ENCODE peak calls at places on chromosomes 16 and 17, in six cellular contexts. A is A549, S is tibial artery, D is GM23248, U is pancreas, I is left ventricle myocardium inferior. G is an unnamed sample.

GRCh38 chr17:13182854-13183253 is 165.0 kb upstream of the ELAC2 start:
- DNase-seq in A (no peak), S (no peak), D (no peak), U (no peak), I (no peak), G (no peak)

GRCh38 chr16:51556694-51557327 is 405.7 kb upstream of the SALL1 start:
- DNase-seq in A (peak; percentile 92), S (no peak), D (peak; percentile 94), U (no peak), I (no peak), G (no peak)

GRCh38 chr16:65333298-65333697 is 211.4 kb upstream of the CDH11 start:
- DNase-seq in A (no peak), S (no peak), D (no peak), U (no peak), I (no peak), G (no peak)

GRCh38 chr16:66477028-66477515 is 50.0 kb downstream of the BEAN1 start:
- DNase-seq in A (no peak), S (no peak), D (no peak), U (no peak), I (no peak), G (no peak)

GRCh38 chr16:30142672-30143346 is 19.8 kb upstream of the MAPK3 start:
- DNase-seq in A (peak; percentile 39), S (no peak), D (peak; percentile 5), U (no peak), I (no peak), G (no peak)

GRCh38 chr17:37147301-37147812 is 198.6 kb downstream of the AATF start:
- DNase-seq in A (peak; percentile 67), S (no peak), D (no peak), U (no peak), I (no peak), G (no peak)

GRCh38 chr17:46812624-46813318 is 5.7 kb downstream of the WNT3 start:
- DNase-seq in A (no peak), S (no peak), D (no peak), U (no peak), I (no peak), G (no peak)

GRCh38 chr17:21039839-21040575 is 2.8 kb downstream of the USP22 start:
- DNase-seq in A (peak; percentile 81), S (peak; percentile 66), D (peak; percentile 74), U (no peak), I (no peak), G (no peak)

GRCh38 chr17:50354198-50354597 is 8.3 kb downstream of the XYLT2 start:
- DNase-seq in A (no peak), S (peak; percentile 61), D (no peak), U (no peak), I (no peak), G (no peak)

GRCh38 chr17:72950236-72950931 is 142.1 kb downstream of the SLC39A11 start:
- DNase-seq in A (no peak), S (no peak), D (no peak), U (no peak), I (no peak), G (no peak)

GRCh38 chr17:36512641-36513040 is 22.0 kb downstream of the MYO19 start:
- DNase-seq in A (no peak), S (no peak), D (no peak), U (no peak), I (no peak), G (no peak)

GRCh38 chr16:12348733-12349704 is 372.5 kb downstream of the SNX29 start:
- DNase-seq in A (no peak), S (peak; percentile 34), D (no peak), U (no peak), I (no peak), G (no peak)

GRCh38 chr17:67425571-67426160 is 48.6 kb downstream of the PITPNC1 start:
- DNase-seq in A (no peak), S (no peak), D (no peak), U (no peak), I (no peak), G (no peak)

GRCh38 chr16:27642753-27643152 is 92.8 kb downstream of the KATNIP start:
- DNase-seq in A (peak; percentile 44), S (no peak), D (peak; percentile 42), U (no peak), I (no peak), G (no peak)

GRCh38 chr17:2058521-2059124 is 3.7 kb downstream of the HIC1 start:
- DNase-seq in A (peak; percentile 80), S (no peak), D (peak; percentile 50), U (peak; percentile 70), I (peak; percentile 85), G (peak; percentile 72)
- H3K4me1 ChIP-seq in A (peaks cover 5% of the 10 kb centered on the region), S (no peaks in the 10 kb centered on the region), D (peaks cover 21% of the 10 kb centered on the region), U (peaks cover 7% of the 10 kb centered on the region), I (peaks cover 94% of the 10 kb centered on the region), G (peaks cover 13% of the 10 kb centered on the region)

DNA sequence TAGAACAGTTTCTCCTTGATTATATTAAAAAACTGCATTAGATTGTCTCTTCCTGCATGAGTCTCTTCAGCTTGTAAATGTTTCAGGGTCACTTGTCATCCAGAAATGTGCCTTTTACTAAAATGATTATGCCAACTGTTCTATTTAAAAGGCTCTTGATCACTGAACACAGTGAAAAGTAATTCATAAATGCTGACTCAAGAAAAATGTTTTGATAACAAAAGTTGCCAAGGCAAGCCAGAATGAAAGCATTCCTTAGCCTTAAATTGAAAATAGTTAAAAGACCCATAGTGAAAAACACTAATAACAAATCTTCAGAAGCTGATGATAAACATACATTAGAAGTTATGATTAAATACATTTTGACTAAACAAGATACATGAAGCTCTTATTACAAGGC is 356.0 kb upstream of the KIF2B start:
- DNase-seq in A (no peak), S (no peak), D (no peak), U (no peak), I (no peak), G (no peak)
- H3K27ac ChIP-seq in A (no peak overlapping the region), S (no peak overlapping the region), D (no peak overlapping the region), U (no peak overlapping the region), I (no peak overlapping the region), G (no peak overlapping the region)

GRCh38 chr16:4370151-4370550 is 1.5 kb upstream of the VASN start:
- DNase-seq in A (no peak), S (peak; percentile 72), D (no peak), U (no peak), I (no peak), G (no peak)
- H3K4me1 ChIP-seq in A (peaks cover 48% of the 10 kb centered on the region), S (peaks cover 5% of the 10 kb centered on the region), D (peaks cover 30% of the 10 kb centered on the region), U (peaks cover 10% of the 10 kb centered on the region), I (peaks cover 65% of the 10 kb centered on the region), G (peaks cover 21% of the 10 kb centered on the region)

GRCh38 chr17:32928527-32929287 is 754 bp downstream of the TMEM98 start:
- DNase-seq in A (no peak), S (no peak), D (peak; percentile 57), U (no peak), I (no peak), G (no peak)
- H3K27ac ChIP-seq in A (peak overlapping the region; percentile 95), S (peak overlapping the region; percentile 83), D (peak overlapping the region; percentile 45), U (peak overlapping the region; percentile 74), I (peak overlapping the region; percentile 57), G (no peak overlapping the region)

GRCh38 chr17:1006054-1006453 is 9.1 kb downstream of the TIMM22 start:
- DNase-seq in A (no peak), S (no peak), D (no peak), U (peak; percentile 58), I (no peak), G (no peak)

GRCh38 chr17:1005361-1005946 is 8.5 kb downstream of the TIMM22 start:
- DNase-seq in A (no peak), S (peak; percentile 93), D (peak; percentile 38), U (peak; percentile 82), I (peak; percentile 74), G (no peak)

GRCh38 chr17:1009411-1010085 is 12.6 kb downstream of the TIMM22 start:
- DNase-seq in A (no peak), S (no peak), D (no peak), U (no peak), I (no peak), G (no peak)

GRCh38 chr17:1008008-1008761 is 11.3 kb downstream of the TIMM22 start:
- DNase-seq in A (no peak), S (peak; percentile 93), D (no peak), U (no peak), I (peak; percentile 62), G (no peak)

DNA sequence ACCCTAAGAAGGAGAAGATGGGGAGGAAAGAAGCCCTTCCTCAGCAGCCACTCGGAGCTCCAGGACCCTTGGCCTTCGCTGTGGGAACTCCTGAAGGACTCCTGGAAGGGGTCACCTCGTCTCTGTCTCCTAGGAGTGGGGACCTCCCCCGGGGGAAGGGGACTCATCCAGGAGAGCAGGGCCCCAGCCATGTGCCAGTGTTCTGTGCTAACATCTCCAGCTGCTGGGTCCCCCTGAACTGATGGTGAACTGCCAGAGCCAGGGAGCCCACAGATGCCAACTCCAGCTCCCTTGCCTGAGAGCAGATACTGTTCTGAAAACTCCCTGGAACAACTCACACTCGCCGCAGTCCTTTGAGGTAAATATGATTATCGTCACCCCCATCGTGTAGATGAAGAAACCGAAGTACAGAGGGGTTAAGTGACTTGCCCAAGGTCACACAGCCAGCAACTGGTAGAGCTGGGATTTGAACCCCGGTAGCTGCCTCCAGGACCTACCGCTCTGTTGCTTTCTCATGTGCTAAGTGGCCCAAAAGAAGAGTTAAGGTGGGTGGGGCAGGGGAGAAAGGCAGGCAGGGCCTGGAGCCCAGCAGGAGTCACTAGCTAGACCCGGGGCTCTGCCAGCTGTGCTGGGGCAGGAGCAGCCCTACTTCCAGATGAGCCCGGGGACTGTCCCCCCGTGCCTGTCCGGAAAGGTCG is 10.5 kb downstream of the TIMM22 start:
- DNase-seq in A (no peak), S (no peak), D (no peak), U (no peak), I (no peak), G (no peak)
- H3K4me1 ChIP-seq in A (no peaks in the 10 kb centered on the region), S (peaks cover 15% of the 10 kb centered on the region), D (peaks cover 8% of the 10 kb centered on the region), U (peaks cover 17% of the 10 kb centered on the region), I (peaks cover 95% of the 10 kb centered on the region), G (no peaks in the 10 kb centered on the region)

GRCh38 chr17:28370035-28370743 is at the start of gene VTN:
- DNase-seq in A (peak; percentile 90), S (no peak), D (peak; percentile 36), U (peak; percentile 74), I (peak; percentile 46), G (no peak)

GRCh38 chr17:28369684-28370034 is 448 bp downstream of the VTN start:
- DNase-seq in A (no peak), S (no peak), D (no peak), U (no peak), I (no peak), G (no peak)

GRCh38 chr17:28368306-28368831 is 1.7 kb downstream of the VTN start:
- DNase-seq in A (no peak), S (no peak), D (no peak), U (no peak), I (no peak), G (no peak)

GRCh38 chr17:28367641-28368305 is 2.3 kb downstream of the VTN start:
- DNase-seq in A (no peak), S (no peak), D (no peak), U (no peak), I (no peak), G (no peak)

GRCh38 chr17:28368915-28369683 is 1.0 kb downstream of the VTN start:
- DNase-seq in A (no peak), S (no peak), D (no peak), U (no peak), I (no peak), G (no peak)
- H3K27ac ChIP-seq in A (peak overlapping the region; percentile 83), S (no peak overlapping the region), D (no peak overlapping the region), U (no peak overlapping the region), I (peak overlapping the region; percentile 76), G (no peak overlapping the region)

G was measured in iPS DF 6.9.